ENCODE peak calls at places on chromosomes 2 and 18, in eight cellular contexts. Z, Q, M, Y, X, D, L and U are unnamed samples.

GRCh38 chr2:74497777-74498499 is 1.5 kb downstream of the LBX2 start:
- DNase-seq in Y (no peak), Z (no peak), Q (no peak), D (no peak), X (no peak), M (no peak), L (no peak), U (peak; percentile 52)

GRCh38 chr2:157559461-157559860 is 69.2 kb downstream of the ACVR1C start:
- DNase-seq in Z (no peak), L (no peak), Q (no peak), D (no peak), X (no peak), Y (no peak), M (no peak), U (no peak)

GRCh38 chr18:27223570-27224340 is 38.6 kb upstream of the CHST9 start:
- DNase-seq in D (no peak), L (no peak), Z (no peak), Y (no peak), Q (no peak), X (no peak), M (no peak), U (no peak)

GRCh38 chr2:215356948-215357461 is 45.1 kb downstream of the ATIC start:
- DNase-seq in D (no peak), M (no peak), Y (no peak), Z (no peak), L (no peak), Q (peak; percentile 65), X (no peak), U (no peak)

GRCh38 chr2:159714586-159714930 is 2.3 kb downstream of the MARCHF7 start:
- DNase-seq in Y (no peak), Q (no peak), M (no peak), Z (no peak), L (no peak), X (no peak), D (no peak), U (no peak)

GRCh38 chr2:237818066-237818473 is 19.5 kb downstream of the RBM44 start:
- DNase-seq in X (no peak), Y (no peak), Z (no peak), M (no peak), D (no peak), Q (peak; percentile 45), L (no peak), U (no peak)

GRCh38 chr2:129189617-129190016 is 789.8 kb upstream of the RAB6C start:
- DNase-seq in X (no peak), Q (no peak), D (no peak), Y (no peak), L (no peak), M (no peak), Z (no peak), U (no peak)

GRCh38 chr2:16940214-16940613 is 274.6 kb upstream of the CYRIA start:
- DNase-seq in Q (no peak), X (no peak), L (no peak), Y (no peak), D (no peak), Z (no peak), M (no peak), U (no peak)

GRCh38 chr18:44508474-44508873 is 172.2 kb upstream of the SETBP1 start:
- DNase-seq in Y (no peak), D (no peak), L (no peak), Z (no peak), Q (no peak), X (no peak), M (no peak), U (no peak)

GRCh38 chr18:74456017-74456408 is 1.1 kb downstream of the DIPK1C start:
- DNase-seq in Z (no peak), D (no peak), Q (no peak), Y (no peak), X (no peak), M (no peak), L (no peak), U (no peak)

GRCh38 chr18:73688161-73688560 is 459.5 kb downstream of the FBXO15 start:
- DNase-seq in L (no peak), Y (no peak), Q (no peak), Z (no peak), D (no peak), M (no peak), X (no peak), U (no peak)

GRCh38 chr2:64262816-64263215 is 118.6 kb upstream of the PELI1 start:
- DNase-seq in X (no peak), D (no peak), Y (no peak), Z (no peak), M (no peak), L (no peak), Q (no peak), U (no peak)
- H3K4me1 ChIP-seq in X (peaks cover 8% of the 10 kb centered on the region), D (peaks cover 11% of the 10 kb centered on the region), Y (peaks cover 2% of the 10 kb centered on the region), Z (peaks cover 9% of the 10 kb centered on the region), M (peaks cover 24% of the 10 kb centered on the region), L (peaks cover 3% of the 10 kb centered on the region), Q (peaks cover 2% of the 10 kb centered on the region), U (peaks cover 10% of the 10 kb centered on the region)

GRCh38 chr18:11947214-11948119 is 33.8 kb upstream of the IMPA2 start:
- DNase-seq in D (peak; percentile 96), X (peak; percentile 95), Q (peak; percentile 97), L (peak; percentile 79), Y (peak; percentile 92), M (peak; percentile 97), Z (no peak), U (peak; percentile 97)
- TF ChIP-seq POLR2A in D (peak; percentile 86), X (peak; percentile 67), Q (no peak), L (peak; percentile 83), Y (peak; percentile 72), M (peak; percentile 47), Z (no peak), U (peak; percentile 86)

GRCh38 chr2:33134764-33135560 is 188.2 kb downstream of the LTBP1 start:
- DNase-seq in M (no peak), Y (peak; percentile 38), Z (no peak), Q (no peak), X (peak; percentile 30), D (peak; percentile 41), L (peak; percentile 25), U (no peak)

GRCh38 chr2:33136056-33136455 is 189.3 kb downstream of the LTBP1 start:
- DNase-seq in Q (peak; percentile 35), X (no peak), D (no peak), L (no peak), M (no peak), Z (no peak), Y (no peak), U (no peak)

GRCh38 chr2:33135645-33136044 is 188.9 kb downstream of the LTBP1 start:
- DNase-seq in Q (peak; percentile 52), Z (no peak), L (no peak), Y (no peak), X (no peak), M (no peak), D (no peak), U (no peak)

GRCh38 chr2:33133436-33133835 is 186.7 kb downstream of the LTBP1 start:
- DNase-seq in X (peak; percentile 68), Z (no peak), Y (peak; percentile 61), L (no peak), D (peak; percentile 87), M (peak; percentile 36), Q (peak; percentile 75), U (peak; percentile 14)

GRCh38 chr2:33134086-33134763 is 187.5 kb downstream of the LTBP1 start:
- DNase-seq in X (peak; percentile 72), L (no peak), Q (peak; percentile 99), M (peak; percentile 31), D (peak; percentile 61), Z (peak; percentile 32), Y (peak; percentile 60), U (peak; percentile 25)
- H3K4me3 ChIP-seq in X (peak overlapping the region; percentile 65), L (no peak overlapping the region), Q (peak overlapping the region; percentile 74), M (no peak overlapping the region), D (peak overlapping the region; percentile 43), Z (no peak overlapping the region), Y (peak overlapping the region; percentile 26), U (no peak overlapping the region)

GRCh38 chr2:1808921-1809551 is 64.7 kb upstream of the PXDN start:
- DNase-seq in X (no peak), D (no peak), Z (no peak), M (no peak), Y (no peak), L (no peak), Q (peak; percentile 10), U (no peak)

GRCh38 chr2:1804251-1804855 is 60.0 kb upstream of the PXDN start:
- DNase-seq in L (no peak), Z (no peak), X (no peak), Y (no peak), M (no peak), D (no peak), Q (no peak), U (no peak)

GRCh38 chr2:1807167-1807566 is 62.9 kb upstream of the PXDN start:
- DNase-seq in Z (no peak), X (no peak), L (no peak), M (no peak), D (no peak), Q (no peak), Y (no peak), U (no peak)

GRCh38 chr2:1804865-1805264 is 60.5 kb upstream of the PXDN start:
- DNase-seq in D (no peak), M (no peak), Z (no peak), L (no peak), X (no peak), Y (no peak), Q (no peak), U (no peak)

GRCh38 chr2:1806254-1806653 is 61.9 kb upstream of the PXDN start:
- DNase-seq in M (no peak), Q (no peak), Z (no peak), Y (no peak), X (no peak), D (no peak), L (no peak), U (no peak)
- H3K4me1 ChIP-seq in M (no peaks in the 10 kb centered on the region), Q (no peaks in the 10 kb centered on the region), Z (no peaks in the 10 kb centered on the region), Y (no peaks in the 10 kb centered on the region), X (no peaks in the 10 kb centered on the region), D (no peaks in the 10 kb centered on the region), L (no peaks in the 10 kb centered on the region), U (no peaks in the 10 kb centered on the region)

GRCh38 chr2:73257425-73258125 is 23.5 kb downstream of the CCT7 start:
- DNase-seq in M (no peak), Y (no peak), L (no peak), D (no peak), Q (no peak), Z (no peak), X (no peak), U (no peak)
- TF ChIP-seq POLR2A in M (no peak), Y (no peak), L (no peak), D (no peak), Q (no peak), Z (no peak), X (no peak), U (no peak)